ENCODE peak calls at places on chromosomes 13 and 19, in ten cellular contexts. O, B, M, Z, A, Y, S, F, I and C are unnamed samples.

GRCh38 chr13:44274838-44275237 is 98.8 kb upstream of the SERP2 start:
- DNase-seq in O (peak; percentile 64), B (no peak), M (no peak), Z (peak; percentile 39), A (no peak), Y (no peak), S (no peak), F (no peak), I (no peak), C (no peak)

GRCh38 chr13:50512602-50513527 is 330.6 kb downstream of the DLEU7 start:
- DNase-seq in O (peak; percentile 70), B (peak; percentile 23), M (no peak), Z (peak; percentile 61), A (peak; percentile 65), Y (peak; percentile 77), S (peak; percentile 65), F (peak; percentile 54), I (peak; percentile 47), C (no peak)

GRCh38 chr13:40389081-40389641 is 277.3 kb downstream of the FOXO1 start:
- DNase-seq in O (no peak), B (no peak), M (no peak), Z (no peak), A (no peak), Y (no peak), S (no peak), F (no peak), I (no peak), C (no peak)

GRCh38 chr19:19821366-19822147 is at the start of gene ZNF506:
- DNase-seq in O (peak; percentile 98), B (peak; percentile 89), M (peak; percentile 99), Z (peak; percentile 92), A (peak; percentile 98), Y (peak; percentile 99), S (peak; percentile 97), F (peak; percentile 4), I (no peak), C (peak; percentile 72)

GRCh38 chr13:40922437-40923040 is 96.6 kb downstream of the ELF1 start:
- DNase-seq in O (no peak), B (no peak), M (no peak), Z (no peak), A (no peak), Y (no peak), S (no peak), F (no peak), I (peak; percentile 10), C (no peak)

GRCh38 chr19:17860993-17861360 is 1.3 kb downstream of the RPL18A start:
- DNase-seq in O (no peak), B (no peak), M (no peak), Z (peak; percentile 25), A (no peak), Y (no peak), S (no peak), F (no peak), I (no peak), C (no peak)

GRCh38 chr19:17616961-17617806 is 61.7 kb downstream of the COLGALT1 start:
- DNase-seq in O (no peak), B (no peak), M (no peak), Z (peak; percentile 9), A (no peak), Y (no peak), S (no peak), F (no peak), I (peak; percentile 44), C (no peak)

GRCh38 chr13:42041684-42042035 is 6.8 kb upstream of the DGKH start:
- DNase-seq in O (peak; percentile 71), B (no peak), M (peak; percentile 2), Z (peak; percentile 63), A (peak; percentile 58), Y (peak; percentile 67), S (peak; percentile 62), F (peak; percentile 61), I (no peak), C (no peak)

GRCh38 chr13:30618186-30618937 is 642 bp downstream of the USPL1 start:
- DNase-seq in O (no peak), B (no peak), M (no peak), Z (no peak), A (peak; percentile 24), Y (peak; percentile 51), S (no peak), F (peak; percentile 10), I (peak; percentile 4), C (no peak)

GRCh38 chr13:66962953-66963352 is 267.2 kb downstream of the PCDH9 start:
- DNase-seq in O (no peak), B (no peak), M (no peak), Z (no peak), A (no peak), Y (no peak), S (no peak), F (no peak), I (no peak), C (no peak)

GRCh38 chr19:42657551-42657950 is 62.8 kb upstream of the CEACAM8 start:
- DNase-seq in O (no peak), B (no peak), M (no peak), Z (peak; percentile 39), A (no peak), Y (no peak), S (no peak), F (no peak), I (no peak), C (no peak)

GRCh38 chr13:45621950-45622349 is 6.4 kb upstream of the ERICH6B start:
- DNase-seq in O (no peak), B (no peak), M (no peak), Z (no peak), A (no peak), Y (no peak), S (no peak), F (no peak), I (no peak), C (no peak)

GRCh38 chr13:73870970-73871935 is 263.0 kb downstream of the KLF12 start:
- DNase-seq in O (peak; percentile 83), B (no peak), M (no peak), Z (peak; percentile 96), A (no peak), Y (no peak), S (no peak), F (no peak), I (no peak), C (peak; percentile 35)

GRCh38 chr19:14368011-14368513 is 13.2 kb upstream of the ADGRE5 start:
- DNase-seq in O (no peak), B (no peak), M (no peak), Z (no peak), A (no peak), Y (no peak), S (no peak), F (no peak), I (no peak), C (no peak)

GRCh38 chr13:31276386-31276785 is 76.6 kb downstream of the B3GLCT start:
- DNase-seq in O (no peak), B (no peak), M (no peak), Z (no peak), A (no peak), Y (no peak), S (no peak), F (no peak), I (no peak), C (no peak)

GRCh38 chr19:45862271-45862563 is 730 bp downstream of the SYMPK start:
- DNase-seq in O (no peak), B (no peak), M (no peak), Z (no peak), A (no peak), Y (no peak), S (no peak), F (peak; percentile 6), I (no peak), C (no peak)

GRCh38 chr13:113947321-113948033 is 26.4 kb downstream of the C13orf46 start:
- DNase-seq in O (peak; percentile 64), B (no peak), M (peak; percentile 4), Z (peak; percentile 43), A (peak; percentile 62), Y (no peak), S (no peak), F (peak; percentile 55), I (no peak), C (no peak)
- TF ChIP-seq CTCF in O (peak; percentile 66), B (peak; percentile 60), M (peak; percentile 84), Z (peak; percentile 49), A (peak; percentile 75), Y (peak; percentile 56), S (peak; percentile 23), F (peak; percentile 59), I (peak; percentile 73), C (peak; percentile 89)

DNA sequence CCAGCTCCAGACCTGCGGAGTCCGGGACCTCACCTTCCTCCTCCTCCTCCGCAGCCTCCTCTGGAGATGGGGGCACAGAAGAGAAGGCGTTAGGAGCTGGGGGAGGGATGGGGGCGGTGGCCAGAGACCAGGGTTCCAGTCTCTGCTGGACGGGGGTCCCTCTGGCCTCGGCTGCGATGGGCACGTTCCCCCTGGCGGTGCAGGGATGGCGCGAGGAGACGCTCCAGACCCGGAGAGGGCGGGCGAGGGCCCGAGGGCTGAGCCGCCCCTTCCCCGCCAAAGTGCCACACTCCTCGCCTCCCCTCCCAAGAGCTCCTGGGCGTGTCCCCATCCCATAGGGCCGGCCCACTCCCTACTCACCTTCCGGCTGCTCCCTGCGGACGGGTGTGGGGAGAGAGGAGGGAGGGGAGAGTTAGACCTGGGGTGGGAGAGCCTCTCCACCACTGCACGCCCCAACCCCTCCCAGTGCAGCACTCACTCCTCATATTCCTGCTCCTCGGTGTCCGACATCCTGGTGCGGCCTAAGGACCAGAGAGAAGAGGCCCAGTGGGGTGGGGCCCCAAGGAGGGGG is 2.3 kb downstream of the TNNT1 start:
- DNase-seq in O (no peak), B (no peak), M (no peak), Z (no peak), A (peak; percentile 55), Y (no peak), S (no peak), F (peak; percentile 84), I (peak; percentile 25), C (no peak)
- H3K27me3 ChIP-seq in O (peaks cover 25% of the 10 kb centered on the region), B (peaks cover 14% of the 10 kb centered on the region), M (peaks cover 4% of the 10 kb centered on the region), Z (peaks cover 53% of the 10 kb centered on the region), A (peaks cover 14% of the 10 kb centered on the region), Y (peaks cover 68% of the 10 kb centered on the region), S (peaks cover 11% of the 10 kb centered on the region), F (no peaks in the 10 kb centered on the region), I (no peaks in the 10 kb centered on the region), C (peaks cover 6% of the 10 kb centered on the region)

DNA sequence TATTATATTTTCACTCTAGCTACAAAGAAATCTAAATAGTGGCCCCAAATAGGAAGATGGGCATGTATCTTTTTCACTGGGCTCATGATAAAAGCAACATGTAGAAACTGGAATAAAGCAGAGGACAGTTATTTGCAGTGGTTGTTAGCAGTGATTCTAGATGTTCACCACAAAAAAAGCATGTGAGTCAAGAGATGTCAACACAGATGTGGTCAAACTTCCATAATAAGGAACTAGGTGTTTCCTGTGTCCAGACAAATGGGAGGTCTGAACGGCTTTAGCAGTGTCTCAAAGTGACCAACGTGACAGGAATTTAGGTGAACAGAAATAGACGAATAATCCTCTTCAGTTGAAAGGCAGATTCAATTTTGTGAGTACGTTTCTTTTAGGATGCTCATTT is 162.7 kb downstream of the TBC1D4 start:
- DNase-seq in O (no peak), B (no peak), M (no peak), Z (peak; percentile 63), A (peak; percentile 34), Y (no peak), S (no peak), F (peak; percentile 57), I (peak; percentile 16), C (no peak)
- H3K4me3 ChIP-seq in O (no peak overlapping the region), B (no peak overlapping the region), M (no peak overlapping the region), Z (no peak overlapping the region), A (no peak overlapping the region), Y (no peak overlapping the region), S (no peak overlapping the region), F (no peak overlapping the region), I (no peak overlapping the region), C (no peak overlapping the region)

DNA sequence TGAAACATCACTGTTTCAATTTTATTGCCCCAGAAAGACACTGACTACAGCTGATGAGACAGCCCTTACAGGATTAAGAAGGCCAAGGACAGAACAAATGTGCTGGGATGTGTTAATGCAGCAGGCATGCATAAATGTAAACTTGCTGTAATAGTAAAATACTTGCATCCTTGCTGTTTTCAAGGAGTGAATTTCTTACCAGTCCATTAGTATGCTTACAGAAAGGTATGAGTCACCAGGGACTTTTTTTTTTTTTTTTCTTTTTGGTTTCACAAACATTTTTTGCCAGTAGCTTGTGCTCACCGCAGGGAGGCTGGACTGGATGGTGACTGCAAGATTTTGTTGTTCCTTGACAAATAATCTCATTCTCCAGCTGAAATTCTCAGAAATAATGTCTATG is 55.1 kb downstream of the GPR180 start:
- DNase-seq in O (peak; percentile 96), B (no peak), M (no peak), Z (peak; percentile 99), A (no peak), Y (no peak), S (no peak), F (peak; percentile 76), I (no peak), C (peak; percentile 94)
- TF ChIP-seq CTCF in O (peak; percentile 16), B (no peak), M (no peak), Z (peak; percentile 21), A (no peak), Y (no peak), S (no peak), F (no peak), I (no peak), C (peak; percentile 27)